ENCODE peak calls at places on chromosome 12, in five cellular contexts. G, O, Z, C and U are unnamed samples.

GRCh38 chr12:69101505-69101904 is 137.9 kb upstream of the CPSF6 start:
- DNase-seq in O (no peak), C (no peak), G (peak; percentile 76), Z (peak; percentile 27), U (no peak)

GRCh38 chr12:92065018-92065499 is 80.6 kb downstream of the BTG1 start:
- DNase-seq in G (no peak), Z (peak; percentile 56), O (no peak), C (no peak), U (no peak)

GRCh38 chr12:106214576-106214975 is 33.2 kb downstream of the CKAP4 start:
- DNase-seq in C (no peak), Z (no peak), O (no peak), G (peak; percentile 55), U (no peak)

GRCh38 chr12:131832393-131833231 is 4.4 kb downstream of the MMP17 start:
- DNase-seq in O (no peak), G (peak; percentile 90), Z (peak; percentile 36), C (peak; percentile 78), U (peak; percentile 53)

GRCh38 chr12:6917491-6918231 is 3.3 kb downstream of the ENO2 start:
- DNase-seq in G (no peak), O (no peak), Z (no peak), C (no peak), U (no peak)

GRCh38 chr12:75208851-75209781 is 523 bp downstream of the KCNC2 start:
- DNase-seq in C (peak; percentile 68), G (no peak), Z (peak; percentile 5), O (peak; percentile 6), U (no peak)

GRCh38 chr12:11607313-11608081 is 42.0 kb upstream of the ETV6 start:
- DNase-seq in Z (peak; percentile 72), O (no peak), G (no peak), C (no peak), U (peak; percentile 81)

GRCh38 chr12:123059501-123059900 is 79.0 kb downstream of the ARL6IP4 start:
- DNase-seq in G (no peak), C (no peak), Z (no peak), O (no peak), U (no peak)

GRCh38 chr12:117580718-117581062 is 219.3 kb upstream of the NOS1 start:
- DNase-seq in O (peak; percentile 68), Z (peak; percentile 25), C (no peak), G (no peak), U (no peak)

GRCh38 chr12:15527201-15527782 is 205.0 kb downstream of the PTPRO start:
- DNase-seq in C (no peak), Z (no peak), G (no peak), O (no peak), U (no peak)

GRCh38 chr12:125329239-125330238 is 264.3 kb downstream of the AACS start:
- DNase-seq in C (no peak), O (no peak), G (no peak), Z (no peak), U (no peak)

GRCh38 chr12:31570880-31571279 is 20.1 kb downstream of the DENND5B start:
- DNase-seq in G (no peak), O (no peak), Z (no peak), C (no peak), U (no peak)

GRCh38 chr12:124705545-124706138 is 138.2 kb upstream of the NCOR2 start:
- DNase-seq in G (no peak), O (no peak), C (peak; percentile 68), Z (no peak), U (no peak)

GRCh38 chr12:62717636-62718035 is 217.3 kb downstream of the PPM1H start:
- DNase-seq in O (no peak), Z (no peak), C (no peak), G (no peak), U (no peak)

GRCh38 chr12:41185946-41186345 is 2.2 kb upstream of the PDZRN4 start:
- DNase-seq in C (no peak), G (no peak), O (no peak), Z (no peak), U (no peak)

GRCh38 chr12:132513458-132514135 is 23.6 kb downstream of the FBRSL1 start:
- DNase-seq in G (no peak), Z (no peak), O (no peak), C (no peak), U (no peak)

GRCh38 chr12:23083267-23083666 is 458.3 kb downstream of the ETNK1 start:
- DNase-seq in Z (no peak), O (peak; percentile 26), C (no peak), G (no peak), U (no peak)

GRCh38 chr12:6047249-6048227 is 76.9 kb downstream of the VWF start:
- DNase-seq in Z (no peak), C (no peak), G (no peak), O (no peak), U (no peak)

GRCh38 chr12:132445884-132446471 is 44.0 kb upstream of the FBRSL1 start:
- DNase-seq in O (peak; percentile 98), Z (peak; percentile 67), G (no peak), C (peak; percentile 80), U (peak; percentile 77)

GRCh38 chr12:638948-639557 is 24.2 kb downstream of the NINJ2 start:
- DNase-seq in G (no peak), Z (no peak), O (no peak), C (no peak), U (no peak)

GRCh38 chr12:12224240-12224940 is 42.5 kb downstream of the LRP6 start:
- DNase-seq in Z (no peak), O (peak; percentile 33), C (no peak), G (no peak), U (no peak)

GRCh38 chr12:57130941-57131340 is 2.7 kb downstream of the LRP1 start:
- DNase-seq in O (no peak), Z (no peak), G (no peak), C (no peak), U (no peak)

GRCh38 chr12:57133916-57134315 is 5.6 kb downstream of the LRP1 start:
- DNase-seq in C (no peak), O (no peak), Z (no peak), G (no peak), U (no peak)

GRCh38 chr12:57131896-57132744 is 3.8 kb downstream of the LRP1 start:
- DNase-seq in G (no peak), O (no peak), C (no peak), Z (no peak), U (no peak)

GRCh38 chr12:57134949-57135348 is 6.7 kb downstream of the LRP1 start:
- DNase-seq in O (no peak), C (no peak), Z (no peak), G (no peak), U (no peak)

GRCh38 chr12:57133013-57133569 is 4.8 kb downstream of the LRP1 start:
- DNase-seq in C (no peak), O (no peak), Z (no peak), G (no peak), U (no peak)
- TF ChIP-seq CTCF in C (no peak), O (no peak), Z (no peak), G (no peak), U (no peak)

DNA sequence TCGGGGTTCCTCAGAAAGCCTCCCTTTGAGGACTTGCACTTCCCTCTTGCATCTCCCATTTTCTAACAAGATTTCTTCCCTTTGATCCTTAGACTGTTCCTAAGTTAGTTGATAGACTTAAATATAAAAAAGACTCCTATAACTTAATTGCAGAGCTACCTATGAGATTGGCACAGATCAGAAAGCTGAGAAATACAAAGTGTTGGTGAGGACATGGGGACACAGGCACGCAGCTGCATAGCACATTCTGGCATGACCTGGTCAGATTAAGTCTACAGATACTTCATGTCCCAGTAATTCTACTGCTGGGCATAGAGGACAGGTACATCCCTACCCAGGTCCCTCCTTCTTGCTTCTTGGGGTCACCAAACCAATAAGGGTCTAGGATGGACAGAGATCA is 141.7 kb upstream of the LHX5 start:
- DNase-seq in Z (no peak), G (no peak), C (no peak), O (no peak), U (no peak)
- H3K4me1 ChIP-seq in Z (no peaks in the 10 kb centered on the region), G (no peaks in the 10 kb centered on the region), C (no peaks in the 10 kb centered on the region), O (peaks cover 8% of the 10 kb centered on the region), U (no peaks in the 10 kb centered on the region)

GRCh38 chr12:19706936-19707335 is 267.6 kb downstream of the AEBP2 start:
- DNase-seq in G (no peak), C (no peak), O (no peak), Z (no peak), U (no peak)

GRCh38 chr12:19709889-19710288 is 270.6 kb downstream of the AEBP2 start:
- DNase-seq in O (no peak), G (no peak), C (no peak), Z (no peak), U (no peak)

GRCh38 chr12:19704966-19705365 is 265.7 kb downstream of the AEBP2 start:
- DNase-seq in O (no peak), Z (no peak), G (no peak), C (no peak), U (no peak)

GRCh38 chr12:19710811-19711793 is 271.8 kb downstream of the AEBP2 start:
- DNase-seq in O (no peak), Z (peak; percentile 5), C (no peak), G (no peak), U (no peak)

DNA sequence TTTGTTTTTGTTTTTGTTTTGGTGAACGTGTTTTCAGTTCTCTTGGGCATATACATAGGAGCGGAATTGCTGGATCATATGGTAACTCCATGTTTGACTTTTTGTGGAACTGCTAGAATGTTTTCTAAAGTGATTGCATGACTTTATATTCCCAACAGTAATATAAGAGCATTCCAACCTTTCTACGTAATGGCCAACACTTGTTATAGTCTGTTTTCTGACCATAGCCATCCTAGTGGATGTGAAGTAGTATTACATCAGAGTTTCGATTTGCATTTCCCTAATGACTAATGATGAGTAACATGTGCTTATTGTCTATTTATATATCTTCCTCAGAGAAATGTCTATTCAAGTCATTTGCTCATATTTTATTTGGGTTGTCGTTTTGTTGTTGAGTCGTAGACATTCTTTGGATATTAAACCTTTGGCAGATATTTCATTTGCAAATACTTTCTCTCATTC is 268.7 kb downstream of the AEBP2 start:
- DNase-seq in G (no peak), Z (no peak), O (no peak), C (no peak), U (no peak)
- TF ChIP-seq CTCF in G (no peak), Z (no peak), O (no peak), C (no peak), U (no peak)

DNA sequence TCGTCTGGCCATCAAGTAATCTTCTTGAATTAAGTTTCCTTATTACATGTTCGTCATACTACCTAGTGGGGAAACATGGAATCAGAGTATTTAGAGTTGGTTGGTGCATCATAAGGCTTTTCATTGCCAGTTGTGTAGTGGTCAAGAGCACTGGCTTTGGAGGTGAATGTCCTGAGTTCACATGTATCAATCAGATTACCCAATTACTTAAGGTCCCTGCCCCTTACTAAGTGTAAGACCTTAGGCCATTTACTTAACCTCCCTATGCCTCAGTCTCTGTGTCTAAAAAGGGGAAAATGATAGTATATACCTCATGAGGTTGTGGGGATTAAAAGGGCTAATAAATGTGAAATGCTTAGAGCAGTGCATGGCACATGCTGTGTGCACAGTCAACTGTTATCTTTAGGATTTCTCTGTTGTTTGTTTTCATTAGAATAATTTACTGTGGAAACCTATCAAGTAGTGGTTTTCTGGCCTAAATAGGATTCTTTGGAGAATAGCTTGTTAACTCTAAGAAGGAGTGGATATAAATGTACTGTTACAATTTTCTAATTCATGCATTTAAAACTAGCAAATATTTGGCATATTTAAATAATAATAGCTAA is 27.0 kb downstream of the MSRB3 start:
- DNase-seq in O (no peak), G (no peak), C (no peak), Z (no peak), U (no peak)
- H3K4me1 ChIP-seq in O (no peaks in the 10 kb centered on the region), G (no peaks in the 10 kb centered on the region), C (peaks cover 20% of the 10 kb centered on the region), Z (no peaks in the 10 kb centered on the region), U (no peaks in the 10 kb centered on the region)